ENCODE peak calls at places on chromosomes 12 and 14, in nine cellular contexts. One of them, this sample, is unnamed.

GRCh38 chr12:101935769-101936741 is 58.7 kb downstream of the DRAM1 start:
- DNase-seq in stimulated activated naive B cell treated with anti-CD40 and anti-IgM and Interleukin-4, amounts not matched to agents 10 μg/mL and 1 μg/mL and 100 μg/mL, for 72 hours: peak
- DNase-seq in cerebellum: no peak
- DNase-seq in A549: no peak
- DNase-seq in GDM1: peak
- DNase-seq in C1 segment of cervical spinal cord: no peak
- DNase-seq in CD8-positive, alpha-beta memory T cell: no peak
- DNase-seq in stimulated activated CD4-positive, alpha-beta T cell treated with anti-CD3 and anti-CD28 coated beads, Interleukin-2, amount 100 ng/mL, for 48 hours: no peak
- DNase-seq in NCI-H460: no peak
- DNase-seq in this sample: no peak

GRCh38 chr12:101298426-101298825 is 18.5 kb downstream of the UTP20 start:
- DNase-seq in stimulated activated naive B cell treated with anti-CD40 and anti-IgM and Interleukin-4, amounts not matched to agents 10 μg/mL and 1 μg/mL and 100 μg/mL, for 72 hours: no peak
- DNase-seq in cerebellum: no peak
- DNase-seq in CD8-positive, alpha-beta memory T cell: no peak
- DNase-seq in GDM1: no peak
- DNase-seq in stimulated activated CD4-positive, alpha-beta T cell treated with anti-CD3 and anti-CD28 coated beads, Interleukin-2, amount 100 ng/mL, for 48 hours: no peak
- DNase-seq in A549: no peak
- DNase-seq in NCI-H460: peak
- DNase-seq in C1 segment of cervical spinal cord: no peak
- DNase-seq in this sample: no peak

GRCh38 chr12:117097159-117097558 is 2.1 kb downstream of the TESC start:
- DNase-seq in NCI-H460: no peak
- DNase-seq in stimulated activated CD4-positive, alpha-beta T cell treated with anti-CD3 and anti-CD28 coated beads, Interleukin-2, amount 100 ng/mL, for 48 hours: no peak
- DNase-seq in stimulated activated naive B cell treated with anti-CD40 and anti-IgM and Interleukin-4, amounts not matched to agents 10 μg/mL and 1 μg/mL and 100 μg/mL, for 72 hours: no peak
- DNase-seq in GDM1: no peak
- DNase-seq in CD8-positive, alpha-beta memory T cell: no peak
- DNase-seq in A549: no peak
- DNase-seq in cerebellum: no peak
- DNase-seq in C1 segment of cervical spinal cord: no peak
- DNase-seq in this sample: no peak

GRCh38 chr14:72745546-72745945 is 148.4 kb downstream of the DPF3 start:
- DNase-seq in GDM1: no peak
- DNase-seq in stimulated activated naive B cell treated with anti-CD40 and anti-IgM and Interleukin-4, amounts not matched to agents 10 μg/mL and 1 μg/mL and 100 μg/mL, for 72 hours: no peak
- DNase-seq in CD8-positive, alpha-beta memory T cell: no peak
- DNase-seq in stimulated activated CD4-positive, alpha-beta T cell treated with anti-CD3 and anti-CD28 coated beads, Interleukin-2, amount 100 ng/mL, for 48 hours: no peak
- DNase-seq in C1 segment of cervical spinal cord: no peak
- DNase-seq in cerebellum: no peak
- DNase-seq in A549: peak
- DNase-seq in NCI-H460: no peak
- DNase-seq in this sample: no peak

GRCh38 chr14:94120667-94121335 is 8.6 kb downstream of the IFI27L2 start:
- DNase-seq in A549: no peak
- DNase-seq in NCI-H460: no peak
- DNase-seq in C1 segment of cervical spinal cord: no peak
- DNase-seq in GDM1: no peak
- DNase-seq in CD8-positive, alpha-beta memory T cell: no peak
- DNase-seq in cerebellum: no peak
- DNase-seq in stimulated activated naive B cell treated with anti-CD40 and anti-IgM and Interleukin-4, amounts not matched to agents 10 μg/mL and 1 μg/mL and 100 μg/mL, for 72 hours: no peak
- DNase-seq in stimulated activated CD4-positive, alpha-beta T cell treated with anti-CD3 and anti-CD28 coated beads, Interleukin-2, amount 100 ng/mL, for 48 hours: no peak
- DNase-seq in this sample: no peak

GRCh38 chr12:124537525-124538193 is 29.8 kb downstream of the NCOR2 start:
- DNase-seq in C1 segment of cervical spinal cord: peak
- DNase-seq in A549: no peak
- DNase-seq in NCI-H460: no peak
- DNase-seq in stimulated activated CD4-positive, alpha-beta T cell treated with anti-CD3 and anti-CD28 coated beads, Interleukin-2, amount 100 ng/mL, for 48 hours: no peak
- DNase-seq in cerebellum: peak
- DNase-seq in CD8-positive, alpha-beta memory T cell: no peak
- DNase-seq in stimulated activated naive B cell treated with anti-CD40 and anti-IgM and Interleukin-4, amounts not matched to agents 10 μg/mL and 1 μg/mL and 100 μg/mL, for 72 hours: no peak
- DNase-seq in GDM1: no peak
- DNase-seq in this sample: no peak

GRCh38 chr14:33567736-33568124 is 383.1 kb downstream of the EGLN3 start:
- DNase-seq in C1 segment of cervical spinal cord: no peak
- DNase-seq in NCI-H460: no peak
- DNase-seq in CD8-positive, alpha-beta memory T cell: no peak
- DNase-seq in stimulated activated CD4-positive, alpha-beta T cell treated with anti-CD3 and anti-CD28 coated beads, Interleukin-2, amount 100 ng/mL, for 48 hours: no peak
- DNase-seq in GDM1: no peak
- DNase-seq in stimulated activated naive B cell treated with anti-CD40 and anti-IgM and Interleukin-4, amounts not matched to agents 10 μg/mL and 1 μg/mL and 100 μg/mL, for 72 hours: no peak
- DNase-seq in cerebellum: no peak
- DNase-seq in A549: no peak
- DNase-seq in this sample: no peak

GRCh38 chr12:10069099-10069498 is 29.7 kb downstream of the CLEC1A start:
- DNase-seq in CD8-positive, alpha-beta memory T cell: no peak
- DNase-seq in stimulated activated naive B cell treated with anti-CD40 and anti-IgM and Interleukin-4, amounts not matched to agents 10 μg/mL and 1 μg/mL and 100 μg/mL, for 72 hours: no peak
- DNase-seq in NCI-H460: no peak
- DNase-seq in cerebellum: no peak
- DNase-seq in C1 segment of cervical spinal cord: no peak
- DNase-seq in A549: no peak
- DNase-seq in GDM1: peak
- DNase-seq in stimulated activated CD4-positive, alpha-beta T cell treated with anti-CD3 and anti-CD28 coated beads, Interleukin-2, amount 100 ng/mL, for 48 hours: no peak
- DNase-seq in this sample: no peak

GRCh38 chr14:90554341-90554740 is 157.5 kb downstream of the CALM1 start:
- DNase-seq in C1 segment of cervical spinal cord: peak
- DNase-seq in A549: no peak
- DNase-seq in GDM1: no peak
- DNase-seq in CD8-positive, alpha-beta memory T cell: peak
- DNase-seq in NCI-H460: no peak
- DNase-seq in cerebellum: peak
- DNase-seq in stimulated activated CD4-positive, alpha-beta T cell treated with anti-CD3 and anti-CD28 coated beads, Interleukin-2, amount 100 ng/mL, for 48 hours: no peak
- DNase-seq in stimulated activated naive B cell treated with anti-CD40 and anti-IgM and Interleukin-4, amounts not matched to agents 10 μg/mL and 1 μg/mL and 100 μg/mL, for 72 hours: no peak
- DNase-seq in this sample: no peak

GRCh38 chr14:44961151-44961729 is 507 bp downstream of the KLHL28 start:
- DNase-seq in NCI-H460: peak
- DNase-seq in C1 segment of cervical spinal cord: no peak
- DNase-seq in stimulated activated naive B cell treated with anti-CD40 and anti-IgM and Interleukin-4, amounts not matched to agents 10 μg/mL and 1 μg/mL and 100 μg/mL, for 72 hours: peak
- DNase-seq in A549: peak
- DNase-seq in GDM1: peak
- DNase-seq in cerebellum: peak
- DNase-seq in CD8-positive, alpha-beta memory T cell: peak
- DNase-seq in stimulated activated CD4-positive, alpha-beta T cell treated with anti-CD3 and anti-CD28 coated beads, Interleukin-2, amount 100 ng/mL, for 48 hours: peak
- DNase-seq in this sample: peak

GRCh38 chr12:113659015-113659414 is 187.3 kb upstream of the LHX5 start:
- DNase-seq in NCI-H460: no peak
- DNase-seq in stimulated activated naive B cell treated with anti-CD40 and anti-IgM and Interleukin-4, amounts not matched to agents 10 μg/mL and 1 μg/mL and 100 μg/mL, for 72 hours: no peak
- DNase-seq in A549: no peak
- DNase-seq in stimulated activated CD4-positive, alpha-beta T cell treated with anti-CD3 and anti-CD28 coated beads, Interleukin-2, amount 100 ng/mL, for 48 hours: no peak
- DNase-seq in GDM1: no peak
- DNase-seq in CD8-positive, alpha-beta memory T cell: no peak
- DNase-seq in C1 segment of cervical spinal cord: no peak
- DNase-seq in cerebellum: no peak
- DNase-seq in this sample: no peak

GRCh38 chr12:100058482-100059029 is 73.8 kb upstream of the ANKS1B start:
- DNase-seq in A549: no peak
- DNase-seq in C1 segment of cervical spinal cord: no peak
- DNase-seq in stimulated activated CD4-positive, alpha-beta T cell treated with anti-CD3 and anti-CD28 coated beads, Interleukin-2, amount 100 ng/mL, for 48 hours: no peak
- DNase-seq in stimulated activated naive B cell treated with anti-CD40 and anti-IgM and Interleukin-4, amounts not matched to agents 10 μg/mL and 1 μg/mL and 100 μg/mL, for 72 hours: no peak
- DNase-seq in cerebellum: no peak
- DNase-seq in GDM1: no peak
- DNase-seq in NCI-H460: no peak
- DNase-seq in CD8-positive, alpha-beta memory T cell: no peak
- DNase-seq in this sample: no peak

GRCh38 chr12:125142601-125143000 is 77.4 kb downstream of the AACS start:
- DNase-seq in GDM1: no peak
- DNase-seq in NCI-H460: no peak
- DNase-seq in A549: no peak
- DNase-seq in CD8-positive, alpha-beta memory T cell: no peak
- DNase-seq in stimulated activated CD4-positive, alpha-beta T cell treated with anti-CD3 and anti-CD28 coated beads, Interleukin-2, amount 100 ng/mL, for 48 hours: no peak
- DNase-seq in stimulated activated naive B cell treated with anti-CD40 and anti-IgM and Interleukin-4, amounts not matched to agents 10 μg/mL and 1 μg/mL and 100 μg/mL, for 72 hours: no peak
- DNase-seq in C1 segment of cervical spinal cord: no peak
- DNase-seq in cerebellum: no peak
- DNase-seq in this sample: no peak

GRCh38 chr14:99630202-99630601 is 14.7 kb upstream of the HHIPL1 start:
- DNase-seq in stimulated activated naive B cell treated with anti-CD40 and anti-IgM and Interleukin-4, amounts not matched to agents 10 μg/mL and 1 μg/mL and 100 μg/mL, for 72 hours: no peak
- DNase-seq in CD8-positive, alpha-beta memory T cell: no peak
- DNase-seq in A549: no peak
- DNase-seq in C1 segment of cervical spinal cord: no peak
- DNase-seq in GDM1: no peak
- DNase-seq in stimulated activated CD4-positive, alpha-beta T cell treated with anti-CD3 and anti-CD28 coated beads, Interleukin-2, amount 100 ng/mL, for 48 hours: no peak
- DNase-seq in cerebellum: no peak
- DNase-seq in NCI-H460: no peak
- DNase-seq in this sample: no peak

GRCh38 chr12:120012067-120012621 is 23.1 kb downstream of the BICDL1 start:
- DNase-seq in NCI-H460: no peak
- DNase-seq in stimulated activated CD4-positive, alpha-beta T cell treated with anti-CD3 and anti-CD28 coated beads, Interleukin-2, amount 100 ng/mL, for 48 hours: peak
- DNase-seq in stimulated activated naive B cell treated with anti-CD40 and anti-IgM and Interleukin-4, amounts not matched to agents 10 μg/mL and 1 μg/mL and 100 μg/mL, for 72 hours: peak
- DNase-seq in cerebellum: peak
- DNase-seq in A549: peak
- DNase-seq in GDM1: no peak
- DNase-seq in C1 segment of cervical spinal cord: no peak
- DNase-seq in CD8-positive, alpha-beta memory T cell: peak
- DNase-seq in this sample: peak

GRCh38 chr12:12705833-12706520 is 10.0 kb upstream of the GPR19 start:
- DNase-seq in stimulated activated naive B cell treated with anti-CD40 and anti-IgM and Interleukin-4, amounts not matched to agents 10 μg/mL and 1 μg/mL and 100 μg/mL, for 72 hours: no peak
- DNase-seq in CD8-positive, alpha-beta memory T cell: peak
- DNase-seq in C1 segment of cervical spinal cord: no peak
- DNase-seq in stimulated activated CD4-positive, alpha-beta T cell treated with anti-CD3 and anti-CD28 coated beads, Interleukin-2, amount 100 ng/mL, for 48 hours: no peak
- DNase-seq in GDM1: peak
- DNase-seq in A549: no peak
- DNase-seq in NCI-H460: no peak
- DNase-seq in cerebellum: no peak
- DNase-seq in this sample: no peak

GRCh38 chr14:73250781-73251500 is 13.6 kb downstream of the PAPLN start:
- DNase-seq in C1 segment of cervical spinal cord: no peak
- DNase-seq in NCI-H460: no peak
- DNase-seq in cerebellum: no peak
- DNase-seq in stimulated activated CD4-positive, alpha-beta T cell treated with anti-CD3 and anti-CD28 coated beads, Interleukin-2, amount 100 ng/mL, for 48 hours: no peak
- DNase-seq in GDM1: no peak
- DNase-seq in stimulated activated naive B cell treated with anti-CD40 and anti-IgM and Interleukin-4, amounts not matched to agents 10 μg/mL and 1 μg/mL and 100 μg/mL, for 72 hours: no peak
- DNase-seq in CD8-positive, alpha-beta memory T cell: no peak
- DNase-seq in A549: no peak
- DNase-seq in this sample: no peak

GRCh38 chr14:78164226-78164853 is 5.8 kb upstream of the NRXN3 start:
- DNase-seq in stimulated activated naive B cell treated with anti-CD40 and anti-IgM and Interleukin-4, amounts not matched to agents 10 μg/mL and 1 μg/mL and 100 μg/mL, for 72 hours: peak
- DNase-seq in CD8-positive, alpha-beta memory T cell: no peak
- DNase-seq in stimulated activated CD4-positive, alpha-beta T cell treated with anti-CD3 and anti-CD28 coated beads, Interleukin-2, amount 100 ng/mL, for 48 hours: no peak
- DNase-seq in A549: peak
- DNase-seq in C1 segment of cervical spinal cord: no peak
- DNase-seq in cerebellum: no peak
- DNase-seq in GDM1: peak
- DNase-seq in NCI-H460: peak
- DNase-seq in this sample: no peak

GRCh38 chr12:53695148-53696138 is 19.6 kb upstream of the ATP5MC2 start:
- DNase-seq in CD8-positive, alpha-beta memory T cell: no peak
- DNase-seq in cerebellum: no peak
- DNase-seq in stimulated activated CD4-positive, alpha-beta T cell treated with anti-CD3 and anti-CD28 coated beads, Interleukin-2, amount 100 ng/mL, for 48 hours: peak
- DNase-seq in GDM1: no peak
- DNase-seq in stimulated activated naive B cell treated with anti-CD40 and anti-IgM and Interleukin-4, amounts not matched to agents 10 μg/mL and 1 μg/mL and 100 μg/mL, for 72 hours: no peak
- DNase-seq in C1 segment of cervical spinal cord: no peak
- DNase-seq in NCI-H460: no peak
- DNase-seq in A549: peak
- DNase-seq in this sample: peak

GRCh38 chr12:11433664-11434063 is 38.3 kb upstream of the PRB2 start:
- DNase-seq in stimulated activated CD4-positive, alpha-beta T cell treated with anti-CD3 and anti-CD28 coated beads, Interleukin-2, amount 100 ng/mL, for 48 hours: no peak
- DNase-seq in C1 segment of cervical spinal cord: no peak
- DNase-seq in A549: no peak
- DNase-seq in NCI-H460: no peak
- DNase-seq in GDM1: no peak
- DNase-seq in CD8-positive, alpha-beta memory T cell: no peak
- DNase-seq in cerebellum: no peak
- DNase-seq in stimulated activated naive B cell treated with anti-CD40 and anti-IgM and Interleukin-4, amounts not matched to agents 10 μg/mL and 1 μg/mL and 100 μg/mL, for 72 hours: no peak
- DNase-seq in this sample: no peak

GRCh38 chr14:68663385-68664076 is 129.3 kb downstream of the ZFP36L1 start:
- DNase-seq in NCI-H460: no peak
- DNase-seq in CD8-positive, alpha-beta memory T cell: peak
- DNase-seq in A549: no peak
- DNase-seq in stimulated activated CD4-positive, alpha-beta T cell treated with anti-CD3 and anti-CD28 coated beads, Interleukin-2, amount 100 ng/mL, for 48 hours: peak
- DNase-seq in stimulated activated naive B cell treated with anti-CD40 and anti-IgM and Interleukin-4, amounts not matched to agents 10 μg/mL and 1 μg/mL and 100 μg/mL, for 72 hours: peak
- DNase-seq in C1 segment of cervical spinal cord: no peak
- DNase-seq in cerebellum: no peak
- DNase-seq in GDM1: no peak
- DNase-seq in this sample: no peak

GRCh38 chr14:84064296-84064695 is 1465.6 kb upstream of the FLRT2 start:
- DNase-seq in cerebellum: no peak
- DNase-seq in stimulated activated CD4-positive, alpha-beta T cell treated with anti-CD3 and anti-CD28 coated beads, Interleukin-2, amount 100 ng/mL, for 48 hours: no peak
- DNase-seq in C1 segment of cervical spinal cord: no peak
- DNase-seq in GDM1: no peak
- DNase-seq in A549: no peak
- DNase-seq in stimulated activated naive B cell treated with anti-CD40 and anti-IgM and Interleukin-4, amounts not matched to agents 10 μg/mL and 1 μg/mL and 100 μg/mL, for 72 hours: no peak
- DNase-seq in NCI-H460: no peak
- DNase-seq in CD8-positive, alpha-beta memory T cell: no peak
- DNase-seq in this sample: no peak

GRCh38 chr12:89544730-89545184 is 18.9 kb upstream of the POC1B start:
- DNase-seq in NCI-H460: no peak
- DNase-seq in C1 segment of cervical spinal cord: peak
- DNase-seq in A549: no peak
- DNase-seq in CD8-positive, alpha-beta memory T cell: no peak
- DNase-seq in GDM1: no peak
- DNase-seq in stimulated activated naive B cell treated with anti-CD40 and anti-IgM and Interleukin-4, amounts not matched to agents 10 μg/mL and 1 μg/mL and 100 μg/mL, for 72 hours: no peak
- DNase-seq in cerebellum: peak
- DNase-seq in stimulated activated CD4-positive, alpha-beta T cell treated with anti-CD3 and anti-CD28 coated beads, Interleukin-2, amount 100 ng/mL, for 48 hours: no peak
- DNase-seq in this sample: no peak

GRCh38 chr12:110530511-110530910 is 28.4 kb downstream of the RAD9B start:
- DNase-seq in GDM1: no peak
- DNase-seq in cerebellum: no peak
- DNase-seq in A549: no peak
- DNase-seq in NCI-H460: no peak
- DNase-seq in stimulated activated naive B cell treated with anti-CD40 and anti-IgM and Interleukin-4, amounts not matched to agents 10 μg/mL and 1 μg/mL and 100 μg/mL, for 72 hours: no peak
- DNase-seq in CD8-positive, alpha-beta memory T cell: no peak
- DNase-seq in stimulated activated CD4-positive, alpha-beta T cell treated with anti-CD3 and anti-CD28 coated beads, Interleukin-2, amount 100 ng/mL, for 48 hours: no peak
- DNase-seq in C1 segment of cervical spinal cord: no peak
- DNase-seq in this sample: no peak

GRCh38 chr14:22506778-22507351 is 82.2 kb downstream of the DAD1 start:
- DNase-seq in NCI-H460: no peak
- DNase-seq in stimulated activated CD4-positive, alpha-beta T cell treated with anti-CD3 and anti-CD28 coated beads, Interleukin-2, amount 100 ng/mL, for 48 hours: no peak
- DNase-seq in C1 segment of cervical spinal cord: no peak
- DNase-seq in stimulated activated naive B cell treated with anti-CD40 and anti-IgM and Interleukin-4, amounts not matched to agents 10 μg/mL and 1 μg/mL and 100 μg/mL, for 72 hours: peak
- DNase-seq in GDM1: no peak
- DNase-seq in cerebellum: no peak
- DNase-seq in CD8-positive, alpha-beta memory T cell: no peak
- DNase-seq in A549: no peak
- DNase-seq in this sample: no peak

GRCh38 chr12:14931791-14932560 is 6.4 kb downstream of the ERP27 start:
- DNase-seq in NCI-H460: no peak
- DNase-seq in stimulated activated naive B cell treated with anti-CD40 and anti-IgM and Interleukin-4, amounts not matched to agents 10 μg/mL and 1 μg/mL and 100 μg/mL, for 72 hours: no peak
- DNase-seq in CD8-positive, alpha-beta memory T cell: no peak
- DNase-seq in A549: no peak
- DNase-seq in cerebellum: no peak
- DNase-seq in stimulated activated CD4-positive, alpha-beta T cell treated with anti-CD3 and anti-CD28 coated beads, Interleukin-2, amount 100 ng/mL, for 48 hours: no peak
- DNase-seq in GDM1: no peak
- DNase-seq in C1 segment of cervical spinal cord: no peak
- DNase-seq in this sample: no peak

GRCh38 chr14:103549361-103550311 is 12.8 kb downstream of the BAG5 start:
- DNase-seq in GDM1: no peak
- DNase-seq in A549: no peak
- DNase-seq in cerebellum: peak
- DNase-seq in C1 segment of cervical spinal cord: peak
- DNase-seq in CD8-positive, alpha-beta memory T cell: no peak
- DNase-seq in stimulated activated naive B cell treated with anti-CD40 and anti-IgM and Interleukin-4, amounts not matched to agents 10 μg/mL and 1 μg/mL and 100 μg/mL, for 72 hours: no peak
- DNase-seq in stimulated activated CD4-positive, alpha-beta T cell treated with anti-CD3 and anti-CD28 coated beads, Interleukin-2, amount 100 ng/mL, for 48 hours: no peak
- DNase-seq in NCI-H460: no peak
- DNase-seq in this sample: no peak

GRCh38 chr12:129903092-129903945 is 506 bp downstream of the TMEM132D start:
- DNase-seq in stimulated activated CD4-positive, alpha-beta T cell treated with anti-CD3 and anti-CD28 coated beads, Interleukin-2, amount 100 ng/mL, for 48 hours: no peak
- DNase-seq in cerebellum: no peak
- DNase-seq in C1 segment of cervical spinal cord: no peak
- DNase-seq in NCI-H460: no peak
- DNase-seq in stimulated activated naive B cell treated with anti-CD40 and anti-IgM and Interleukin-4, amounts not matched to agents 10 μg/mL and 1 μg/mL and 100 μg/mL, for 72 hours: no peak
- DNase-seq in A549: no peak
- DNase-seq in CD8-positive, alpha-beta memory T cell: no peak
- DNase-seq in GDM1: no peak
- DNase-seq in this sample: no peak

GRCh38 chr14:76181546-76181945 is 29.8 kb downstream of the GPATCH2L start:
- DNase-seq in A549: no peak
- DNase-seq in stimulated activated naive B cell treated with anti-CD40 and anti-IgM and Interleukin-4, amounts not matched to agents 10 μg/mL and 1 μg/mL and 100 μg/mL, for 72 hours: no peak
- DNase-seq in CD8-positive, alpha-beta memory T cell: no peak
- DNase-seq in cerebellum: no peak
- DNase-seq in C1 segment of cervical spinal cord: no peak
- DNase-seq in GDM1: peak
- DNase-seq in NCI-H460: no peak
- DNase-seq in stimulated activated CD4-positive, alpha-beta T cell treated with anti-CD3 and anti-CD28 coated beads, Interleukin-2, amount 100 ng/mL, for 48 hours: no peak
- DNase-seq in this sample: no peak

GRCh38 chr14:99322731-99323599 is 51.0 kb upstream of the BCL11B start:
- DNase-seq in stimulated activated CD4-positive, alpha-beta T cell treated with anti-CD3 and anti-CD28 coated beads, Interleukin-2, amount 100 ng/mL, for 48 hours: no peak
- DNase-seq in C1 segment of cervical spinal cord: no peak
- DNase-seq in A549: no peak
- DNase-seq in CD8-positive, alpha-beta memory T cell: no peak
- DNase-seq in stimulated activated naive B cell treated with anti-CD40 and anti-IgM and Interleukin-4, amounts not matched to agents 10 μg/mL and 1 μg/mL and 100 μg/mL, for 72 hours: no peak
- DNase-seq in cerebellum: no peak
- DNase-seq in NCI-H460: no peak
- DNase-seq in GDM1: no peak
- DNase-seq in this sample: no peak

GRCh38 chr14:90017371-90017770 is 44.4 kb upstream of the KCNK13 start:
- DNase-seq in stimulated activated naive B cell treated with anti-CD40 and anti-IgM and Interleukin-4, amounts not matched to agents 10 μg/mL and 1 μg/mL and 100 μg/mL, for 72 hours: no peak
- DNase-seq in NCI-H460: no peak
- DNase-seq in cerebellum: no peak
- DNase-seq in C1 segment of cervical spinal cord: no peak
- DNase-seq in A549: no peak
- DNase-seq in CD8-positive, alpha-beta memory T cell: no peak
- DNase-seq in stimulated activated CD4-positive, alpha-beta T cell treated with anti-CD3 and anti-CD28 coated beads, Interleukin-2, amount 100 ng/mL, for 48 hours: no peak
- DNase-seq in GDM1: no peak
- DNase-seq in this sample: no peak

This sample was measured in memory B cell.